ENCODE peak calls at places on chromosome 6, in four cellular contexts. E is PC-3, J is GM23248, W is GM23338. N is an unnamed sample.
A peak's percentile ranks its signal among the peaks of the same experiment; 100 is the strongest.

GRCh38 chr6:292506-293184 is 358 bp downstream of the DUSP22 start:
- DNase-seq in E (peak; percentile 36), J (peak; percentile 71), W (peak; percentile 80), N (no peak)

GRCh38 chr6:157510329-157511188 is 129.6 kb downstream of the ZDHHC14 start:
- DNase-seq in W (peak; percentile 32), J (no peak), E (no peak), N (no peak)

GRCh38 chr6:167416676-167417430 is 92.0 kb downstream of the TTLL2 start:
- DNase-seq in J (no peak), W (no peak), E (no peak), N (no peak)

GRCh38 chr6:1620504-1621327 is 11.0 kb downstream of the FOXC1 start:
- DNase-seq in W (peak; percentile 38), E (no peak), J (no peak), N (no peak)

GRCh38 chr6:41687501-41688175 is 47.8 kb downstream of the TFEB start:
- DNase-seq in J (no peak), E (no peak), W (peak; percentile 87), N (no peak)

GRCh38 chr6:79033279-79033678 is 44.8 kb downstream of the PHIP start:
- DNase-seq in E (no peak), J (no peak), W (no peak), N (no peak)

GRCh38 chr6:30882764-30883475 is 1.4 kb upstream of the DDR1 start:
- DNase-seq in J (no peak), W (peak; percentile 89), E (peak; percentile 71), N (peak; percentile 61)

GRCh38 chr6:149026530-149026942 is 279.7 kb downstream of the UST start:
- DNase-seq in W (peak; percentile 89), E (peak; percentile 82), J (peak; percentile 94), N (no peak)

GRCh38 chr6:150027806-150028565 is 2.7 kb upstream of the RAET1L start:
- DNase-seq in J (no peak), E (no peak), W (no peak), N (no peak)

GRCh38 chr6:37800904-37801669 is 18.4 kb upstream of the ZFAND3 start:
- DNase-seq in E (no peak), W (no peak), J (no peak), N (no peak)

GRCh38 chr6:5961836-5962235 is 44.9 kb downstream of the NRN1 start:
- DNase-seq in J (no peak), W (no peak), E (no peak), N (no peak)

GRCh38 chr6:82988904-82989303 is 76.7 kb downstream of the UBE3D start:
- DNase-seq in W (no peak), E (peak; percentile 36), J (peak; percentile 47), N (no peak)
- H3K4me2 ChIP-seq in W (no peak overlapping the region), E (no peak overlapping the region), J (peak overlapping the region; percentile 45), N (no peak overlapping the region)

GRCh38 chr6:2938004-2938631 is 33.2 kb downstream of the SERPINB6 start:
- DNase-seq in W (no peak), E (no peak), J (no peak), N (no peak)
- H3K9me2 ChIP-seq in W (no peaks in the 10 kb centered on the region), E (no peaks in the 10 kb centered on the region), J (no peaks in the 10 kb centered on the region), N (no peaks in the 10 kb centered on the region)

DNA sequence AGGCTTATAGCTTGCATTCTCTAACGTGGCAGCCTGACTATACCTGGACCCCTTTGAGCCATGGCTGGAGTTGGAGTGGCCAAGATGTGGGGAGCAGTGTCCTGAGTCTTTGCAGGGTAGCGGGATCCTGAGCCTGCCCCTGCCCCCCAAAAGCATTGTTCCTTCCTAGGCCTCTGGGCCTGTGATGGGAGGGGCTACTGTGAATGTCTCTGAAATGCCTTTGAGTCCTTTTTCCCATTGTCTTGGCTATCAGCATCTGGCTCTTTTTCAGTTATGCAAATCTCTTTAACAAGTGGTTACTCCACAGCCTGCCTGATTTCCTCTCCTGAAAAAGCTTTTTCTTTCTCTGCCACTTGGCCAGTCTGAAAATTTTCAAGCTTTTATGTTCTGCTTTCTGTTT is 17.0 kb upstream of the PRL start:
- DNase-seq in W (no peak), E (no peak), J (no peak), N (no peak)
- H3K4me2 ChIP-seq in W (no peak overlapping the region), E (no peak overlapping the region), J (no peak overlapping the region), N (no peak overlapping the region)

GRCh38 chr6:144152334-144152900 is 2.1 kb downstream of the STX11 start:
- DNase-seq in J (no peak), W (no peak), E (no peak), N (no peak)

GRCh38 chr6:144150673-144151009 is 324 bp downstream of the STX11 start:
- DNase-seq in E (peak; percentile 13), J (peak; percentile 56), W (peak; percentile 83), N (no peak)

GRCh38 chr6:144149558-144149893 is 791 bp upstream of the STX11 start:
- DNase-seq in E (no peak), W (no peak), J (no peak), N (no peak)

GRCh38 chr6:144149894-144150672 is at the start of gene STX11:
- DNase-seq in W (peak; percentile 74), J (peak; percentile 75), E (peak; percentile 58), N (no peak)

GRCh38 chr6:144151010-144151727 is 852 bp downstream of the STX11 start:
- DNase-seq in J (peak; percentile 59), E (peak; percentile 13), W (peak; percentile 9), N (peak; percentile 45)
- H3K9me2 ChIP-seq in J (no peaks in the 10 kb centered on the region), E (no peaks in the 10 kb centered on the region), W (no peaks in the 10 kb centered on the region), N (no peaks in the 10 kb centered on the region)

GRCh38 chr6:32624565-32624964 is 12.6 kb upstream of the HLA-DQA1 start:
- DNase-seq in E (no peak), W (no peak), J (no peak), N (no peak)

GRCh38 chr6:32625137-32625536 is 12.1 kb upstream of the HLA-DQA1 start:
- DNase-seq in E (no peak), J (no peak), W (no peak), N (no peak)

GRCh38 chr6:32622545-32623401 is 14.4 kb upstream of the HLA-DQA1 start:
- DNase-seq in J (peak; percentile 20), W (peak; percentile 60), E (peak; percentile 18), N (no peak)

GRCh38 chr6:32621372-32621771 is 15.8 kb upstream of the HLA-DQA1 start:
- DNase-seq in J (no peak), E (no peak), W (no peak), N (no peak)

GRCh38 chr6:32623693-32624092 is 13.5 kb upstream of the HLA-DQA1 start:
- DNase-seq in W (no peak), E (no peak), J (no peak), N (no peak)
- H3K4me2 ChIP-seq in W (no peak overlapping the region), E (no peak overlapping the region), J (no peak overlapping the region), N (no peak overlapping the region)

DNA sequence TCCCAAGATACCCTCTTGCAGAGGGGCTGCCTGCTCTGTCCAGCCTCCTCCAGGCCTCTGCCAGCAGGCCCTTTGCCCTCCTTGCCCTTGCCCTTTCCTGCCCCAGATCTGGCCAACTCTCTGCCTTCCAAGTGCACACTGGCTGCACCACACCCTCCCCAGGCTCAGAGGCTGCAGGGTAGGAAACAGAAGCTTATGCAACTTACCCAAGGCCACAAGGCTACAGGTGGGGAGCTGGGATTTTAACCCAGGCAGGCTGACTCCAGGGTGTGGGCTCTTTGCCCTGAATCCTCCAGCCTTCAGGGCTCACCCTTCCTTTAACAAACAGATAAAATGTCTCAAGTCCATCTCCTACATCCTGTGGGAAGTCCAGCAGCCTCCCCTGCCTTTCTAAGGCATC is 14.5 kb upstream of the TRAF3IP2 start:
- DNase-seq in W (no peak), E (no peak), J (no peak), N (no peak)
- H3K9me2 ChIP-seq in W (no peaks in the 10 kb centered on the region), E (no peaks in the 10 kb centered on the region), J (no peaks in the 10 kb centered on the region), N (no peaks in the 10 kb centered on the region)

GRCh38 chr6:119148102-119148824 is 69.8 kb upstream of the FAM184A start:
- DNase-seq in E (peak; percentile 79), W (peak; percentile 68), J (peak; percentile 91), N (peak; percentile 46)
- H3K4me2 ChIP-seq in E (peak overlapping the region; percentile 72), W (no peak overlapping the region), J (peak overlapping the region; percentile 82), N (peak overlapping the region; percentile 50)

N was measured in PC-9.